ENCODE peak calls at places on chromosomes 6 and 20, in four cellular contexts. M is iris pigment epithelial cell; Y is effector CD4-positive, alpha-beta T cell; N is H9. K is an unnamed sample.
A peak's percentile ranks its signal among the peaks of the same experiment; 100 is the strongest.

GRCh38 chr6:3230275-3231212 is 3.1 kb upstream of the TUBB2B start:
- DNase-seq in M (peak; percentile 67), Y (no peak), N (peak; percentile 71), K (peak; percentile 79)

GRCh38 chr6:84492246-84493135 is 265.0 kb upstream of the CEP162 start:
- DNase-seq in M (no peak), Y (no peak), N (no peak), K (no peak)

GRCh38 chr6:144379356-144379755 is 94.2 kb downstream of the UTRN start:
- DNase-seq in M (peak; percentile 67), Y (no peak), N (no peak), K (no peak)

GRCh38 chr6:166707045-166707444 is 80.0 kb upstream of the RPS6KA2 start:
- DNase-seq in M (peak; percentile 21), Y (no peak), N (peak; percentile 82), K (peak; percentile 80)

GRCh38 chr6:12280458-12280857 is 9.7 kb upstream of the EDN1 start:
- DNase-seq in M (peak; percentile 71), Y (no peak), N (no peak), K (no peak)

GRCh38 chr6:13303668-13304017 is 24.7 kb downstream of the TBC1D7 start:
- DNase-seq in M (peak; percentile 90), Y (no peak), N (no peak), K (no peak)

GRCh38 chr6:144335914-144336313 is 50.8 kb downstream of the UTRN start:
- DNase-seq in M (no peak), Y (no peak), N (no peak), K (no peak)

GRCh38 chr20:36344517-36345132 is 38.5 kb downstream of the DLGAP4 start:
- DNase-seq in M (peak; percentile 36), Y (peak; percentile 8), N (peak; percentile 82), K (peak; percentile 83)

GRCh38 chr6:71393471-71393870 is 104.9 kb downstream of the OGFRL1 start:
- DNase-seq in M (no peak), Y (no peak), N (no peak), K (no peak)

GRCh38 chr20:52923123-52923543 is 49.0 kb upstream of the TSHZ2 start:
- DNase-seq in M (peak; percentile 81), Y (no peak), N (no peak), K (peak; percentile 46)

GRCh38 chr6:73455865-73456629 is 4.0 kb upstream of the CGAS start:
- DNase-seq in M (peak; percentile 89), Y (no peak), N (no peak), K (no peak)

GRCh38 chr6:35392111-35392702 is 49.8 kb downstream of the PPARD start:
- DNase-seq in M (no peak), Y (no peak), N (no peak), K (no peak)

GRCh38 chr6:1002989-1003388 is 308.9 kb upstream of the FOXQ1 start:
- DNase-seq in M (no peak), Y (no peak), N (no peak), K (no peak)

GRCh38 chr20:37764333-37764935 is 70.6 kb downstream of the CTNNBL1 start:
- DNase-seq in M (no peak), Y (no peak), N (no peak), K (no peak)

GRCh38 chr20:17895641-17896246 is 72.8 kb downstream of the SNX5 start:
- DNase-seq in M (peak; percentile 77), Y (no peak), N (no peak), K (no peak)

GRCh38 chr6:156917213-156917612 is 140.0 kb downstream of the ARID1B start:
- DNase-seq in M (no peak), Y (no peak), N (no peak), K (no peak)

GRCh38 chr20:60060593-60060992 is 102.4 kb downstream of the CDH26 start:
- DNase-seq in M (no peak), Y (no peak), N (no peak), K (no peak)

GRCh38 chr6:78781001-78781400 is 86.3 kb upstream of the IRAK1BP1 start:
- DNase-seq in M (no peak), Y (no peak), N (no peak), K (no peak)

GRCh38 chr6:7238900-7239589 is 74.0 kb downstream of the SSR1 start:
- DNase-seq in M (peak; percentile 76), Y (peak; percentile 52), N (peak; percentile 89), K (peak; percentile 86)